ENCODE peak calls at places on chromosomes 16 and 17, in six cellular contexts. V is T-helper 9 cell; B is smooth muscle cell of the brain vasculature; E is EL; N is H54; M is T-helper 2 cell treated with Interferon-gamma antibody and Interleukin-4, amounts not matched to agents 5 μg/mL and 100 μg/mL, for 36 hours. Z is an unnamed sample.

GRCh38 chr16:87045462-87046216 is 271.6 kb downstream of the C16orf95 start:
- DNase-seq in E (no peak), V (no peak), M (no peak), N (no peak), B (no peak), Z (no peak)

GRCh38 chr17:72953621-72954020 is 138.9 kb downstream of the SLC39A11 start:
- DNase-seq in B (no peak), N (peak), V (no peak), E (no peak), M (no peak), Z (no peak)

GRCh38 chr17:50638851-50639767 is 4.4 kb downstream of the ABCC3 start:
- DNase-seq in N (peak), E (peak), B (peak), V (no peak), M (no peak), Z (peak)

GRCh38 chr17:9644910-9645751 is at the start of gene USP43:
- DNase-seq in N (peak), E (peak), V (no peak), B (no peak), M (peak), Z (peak)

GRCh38 chr17:68431661-68432071 is 25.6 kb downstream of the WIPI1 start:
- DNase-seq in N (peak), E (peak), V (peak), M (no peak), B (no peak), Z (peak)

GRCh38 chr17:14755002-14755401 is 454.1 kb downstream of the HS3ST3B1 start:
- DNase-seq in B (no peak), M (no peak), E (peak), N (no peak), V (no peak), Z (no peak)

GRCh38 chr17:6240601-6241000 is 170.4 kb downstream of the WSCD1 start:
- DNase-seq in B (no peak), V (no peak), N (no peak), E (no peak), M (no peak), Z (no peak)

GRCh38 chr16:27436065-27436464 is 34.1 kb downstream of the IL21R start:
- DNase-seq in B (no peak), M (no peak), V (no peak), E (no peak), N (no peak), Z (no peak)

GRCh38 chr16:15516609-15517008 is 82.2 kb downstream of the BMERB1 start:
- DNase-seq in E (no peak), V (no peak), N (no peak), B (no peak), M (no peak), Z (no peak)

GRCh38 chr17:81044764-81045589 is 10.0 kb downstream of the BAIAP2 start:
- DNase-seq in M (no peak), B (no peak), N (no peak), E (peak), V (no peak), Z (no peak)

GRCh38 chr16:5490499-5490898 is 392.9 kb upstream of the EEF2KMT start:
- DNase-seq in V (no peak), E (no peak), M (peak), B (no peak), N (peak), Z (peak)

GRCh38 chr16:69761983-69762842 is at the start of gene WWP2:
- DNase-seq in M (peak), N (peak), E (peak), B (no peak), V (peak), Z (peak)

GRCh38 chr16:88591577-88592021 is 21.4 kb downstream of the ZC3H18 start:
- DNase-seq in V (no peak), N (no peak), E (no peak), M (peak), B (no peak), Z (no peak)

GRCh38 chr16:86876499-86876898 is 298.1 kb downstream of the FOXL1 start:
- DNase-seq in V (no peak), B (no peak), M (no peak), E (no peak), N (no peak), Z (no peak)

GRCh38 chr17:54992797-54993639 is 24.5 kb downstream of the STXBP4 start:
- DNase-seq in V (no peak), B (no peak), E (peak), M (no peak), N (peak), Z (peak)

GRCh38 chr16:65024649-65025243 is 97.1 kb downstream of the CDH11 start:
- DNase-seq in V (no peak), M (no peak), B (no peak), E (peak), N (no peak), Z (no peak)

GRCh38 chr17:77610518-77610893 is 348.0 kb upstream of the TNRC6C start:
- DNase-seq in M (no peak), B (no peak), E (no peak), N (no peak), V (no peak), Z (no peak)

GRCh38 chr17:44351464-44351863 is 6.4 kb downstream of the GRN start:
- DNase-seq in V (no peak), B (no peak), E (no peak), M (no peak), N (no peak), Z (no peak)

GRCh38 chr16:67087803-67088202 is 21.9 kb upstream of the PHAF1 start:
- DNase-seq in V (no peak), N (no peak), B (no peak), M (no peak), E (no peak), Z (no peak)

GRCh38 chr16:53948734-53949430 is 244.9 kb downstream of the FTO start:
- DNase-seq in V (no peak), B (no peak), N (no peak), M (no peak), E (no peak), Z (no peak)

GRCh38 chr16:64051826-64052225 is 1070.0 kb downstream of the CDH11 start:
- DNase-seq in M (no peak), E (peak), N (no peak), V (no peak), B (no peak), Z (peak)

GRCh38 chr16:27822529-27823437 is 240.7 kb downstream of the GSG1L start:
- DNase-seq in B (no peak), E (no peak), M (no peak), V (no peak), N (no peak), Z (no peak)

GRCh38 chr16:29858149-29858899 is 4.7 kb downstream of the CDIPT start:
- DNase-seq in E (no peak), M (no peak), V (no peak), B (no peak), N (no peak), Z (no peak)

GRCh38 chr16:81190667-81191066 is 47.8 kb upstream of the BCO1 start:
- DNase-seq in V (no peak), N (no peak), E (peak), B (no peak), M (no peak), Z (no peak)

GRCh38 chr16:27781981-27782880 is 232.3 kb downstream of the KATNIP start:
- DNase-seq in M (no peak), N (no peak), E (no peak), B (no peak), V (no peak), Z (no peak)

GRCh38 chr17:63966646-63967265 is 6.0 kb downstream of the SCN4A start:
- DNase-seq in B (no peak), N (no peak), M (peak), E (no peak), V (no peak), Z (no peak)

GRCh38 chr16:86911311-86911999 is 333.1 kb downstream of the FOXL1 start:
- DNase-seq in N (no peak), B (no peak), E (no peak), M (no peak), V (no peak), Z (no peak)

GRCh38 chr16:11799017-11799381 is 1.9 kb upstream of the ZC3H7A start:
- DNase-seq in V (no peak), N (no peak), M (no peak), B (no peak), E (no peak), Z (no peak)

GRCh38 chr16:74931445-74931844 is 53.5 kb downstream of the WDR59 start:
- DNase-seq in N (no peak), E (no peak), B (no peak), M (no peak), V (no peak), Z (no peak)

GRCh38 chr17:48626202-48626469 is at the start of gene HOXB9:
- DNase-seq in B (no peak), N (no peak), E (no peak), M (no peak), V (no peak), Z (no peak)

GRCh38 chr17:76141212-76142043 is at the start of gene FOXJ1:
- DNase-seq in V (peak), E (peak), B (peak), M (peak), N (peak), Z (peak)

GRCh38 chr16:88651276-88651988 is 579 bp upstream of the CYBA start:
- DNase-seq in B (no peak), V (peak), N (no peak), E (no peak), M (peak), Z (peak)

GRCh38 chr16:59614466-59615240 is 880.5 kb upstream of the GOT2 start:
- DNase-seq in M (no peak), N (no peak), V (no peak), B (no peak), E (no peak), Z (no peak)

GRCh38 chr17:83010323-83011200 is 68.8 kb upstream of the METRNL start:
- DNase-seq in E (no peak), B (no peak), M (no peak), N (no peak), V (no peak), Z (peak)

GRCh38 chr16:30063893-30064745 is 1.4 kb upstream of the ALDOA start:
- DNase-seq in E (no peak), M (peak), V (peak), B (no peak), N (no peak), Z (peak)

GRCh38 chr17:80295146-80295545 is 34.5 kb downstream of the RNF213 start:
- DNase-seq in B (no peak), E (no peak), V (no peak), N (no peak), M (no peak), Z (no peak)

GRCh38 chr17:57852041-57852954 is 2.5 kb upstream of the MRPS23 start:
- DNase-seq in N (no peak), E (no peak), V (no peak), B (no peak), M (no peak), Z (peak)

GRCh38 chr17:75277664-75278071 is 6.6 kb upstream of the MIF4GD start:
- DNase-seq in B (no peak), E (peak), M (no peak), N (peak), V (no peak), Z (peak)